ENCODE peak calls at places on chromosomes 6 and 20, in ten cellular contexts. D, C, I, T, Y, P, N, J, O and M are unnamed samples.

GRCh38 chr6:168188974-168189678 is 110.1 kb upstream of the FRMD1 start:
- ATAC-seq in D (no peak), C (no peak), I (no peak), T (no peak), Y (no peak), P (no peak), N (no peak), J (no peak), O (peak), M (no peak)

GRCh38 chr6:16476861-16477260 is 238.5 kb downstream of the GMPR start:
- ATAC-seq in D (no peak), C (no peak), I (no peak), T (no peak), Y (no peak), P (no peak), N (no peak), J (no peak), O (peak), M (no peak)

GRCh38 chr6:159094444-159095252 is 49.9 kb upstream of the TAGAP start:
- ATAC-seq in D (peak), C (peak), I (no peak), T (peak), Y (no peak), P (no peak), N (no peak), J (no peak), O (peak), M (no peak)

GRCh38 chr6:27901801-27902200 is 10.4 kb downstream of the OR2B2 start:
- ATAC-seq in D (no peak), C (no peak), I (no peak), T (no peak), Y (no peak), P (no peak), N (no peak), J (no peak), O (no peak), M (no peak)

GRCh38 chr6:30091577-30092381 is 16.2 kb upstream of the RNF39 start:
- ATAC-seq in D (no peak), C (peak), I (peak), T (no peak), Y (no peak), P (peak), N (no peak), J (no peak), O (no peak), M (peak)

GRCh38 chr6:5497896-5498578 is 236.7 kb downstream of the FARS2 start:
- ATAC-seq in D (no peak), C (no peak), I (peak), T (peak), Y (no peak), P (no peak), N (no peak), J (no peak), O (no peak), M (no peak)

GRCh38 chr20:1533059-1533458 is 24.4 kb downstream of the SIRPD start:
- ATAC-seq in D (no peak), C (no peak), I (peak), T (peak), Y (no peak), P (peak), N (no peak), J (no peak), O (no peak), M (no peak)

GRCh38 chr6:69390125-69390524 is 406.7 kb downstream of the LMBRD1 start:
- ATAC-seq in D (no peak), C (no peak), I (no peak), T (peak), Y (no peak), P (no peak), N (no peak), J (no peak), O (no peak), M (no peak)

GRCh38 chr6:139448998-139449610 is 74.7 kb upstream of the CITED2 start:
- ATAC-seq in D (no peak), C (no peak), I (no peak), T (no peak), Y (no peak), P (no peak), N (no peak), J (no peak), O (no peak), M (no peak)

GRCh38 chr20:20513720-20514119 is 145.8 kb downstream of the INSM1 start:
- ATAC-seq in D (peak), C (no peak), I (no peak), T (no peak), Y (no peak), P (no peak), N (no peak), J (no peak), O (no peak), M (no peak)

GRCh38 chr20:62951896-62952372 is 575 bp upstream of the SLC17A9 start:
- ATAC-seq in D (no peak), C (no peak), I (no peak), T (no peak), Y (no peak), P (peak), N (no peak), J (no peak), O (no peak), M (no peak)

GRCh38 chr6:159061805-159062563 is 17.2 kb upstream of the TAGAP start:
- ATAC-seq in D (no peak), C (peak), I (no peak), T (peak), Y (no peak), P (no peak), N (peak), J (peak), O (peak), M (peak)

GRCh38 chr6:137271245-137272183 is 52.3 kb upstream of the IFNGR1 start:
- ATAC-seq in D (peak), C (peak), I (peak), T (peak), Y (no peak), P (peak), N (peak), J (peak), O (no peak), M (peak)

GRCh38 chr6:167573461-167574215 is 248.8 kb downstream of the TTLL2 start:
- ATAC-seq in D (no peak), C (no peak), I (no peak), T (no peak), Y (no peak), P (no peak), N (peak), J (no peak), O (no peak), M (peak)

GRCh38 chr20:18737140-18737539 is 76.4 kb upstream of the SCP2D1 start:
- ATAC-seq in D (no peak), C (no peak), I (no peak), T (no peak), Y (no peak), P (no peak), N (no peak), J (no peak), O (no peak), M (no peak)

GRCh38 chr20:10735195-10735949 is 61.6 kb upstream of the JAG1 start:
- ATAC-seq in D (no peak), C (no peak), I (no peak), T (no peak), Y (no peak), P (no peak), N (peak), J (no peak), O (no peak), M (no peak)

GRCh38 chr6:28336284-28337024 is 506 bp upstream of the ZSCAN31 start:
- ATAC-seq in D (no peak), C (peak), I (peak), T (peak), Y (peak), P (peak), N (peak), J (peak), O (peak), M (peak)

GRCh38 chr6:107658920-107659879 is 164.9 kb downstream of the SCML4 start:
- ATAC-seq in D (no peak), C (no peak), I (no peak), T (no peak), Y (no peak), P (no peak), N (no peak), J (no peak), O (no peak), M (no peak)